ENCODE peak calls at places on chromosomes 4 and X, in four cellular contexts. One of them, this sample, is unnamed.

GRCh38 chr4:181150173-181150572 is 1093.0 kb upstream of the TENM3 start:
- DNase-seq in MM.1S: no peak
- DNase-seq in PC-9: no peak
- DNase-seq in mammary epithelial cell: no peak
- DNase-seq in this sample: no peak

GRCh38 chr4:19158451-19158850 is 1093.3 kb upstream of the SLIT2 start:
- DNase-seq in MM.1S: no peak
- DNase-seq in PC-9: no peak
- DNase-seq in mammary epithelial cell: no peak
- DNase-seq in this sample: no peak

GRCh38 chr4:74065115-74065642 is 26.7 kb upstream of the CXCL3 start:
- DNase-seq in MM.1S: no peak
- DNase-seq in PC-9: no peak
- DNase-seq in mammary epithelial cell: no peak
- DNase-seq in this sample: no peak

GRCh38 chrX:148043456-148043855 is 62.3 kb downstream of the FMR1NB start:
- DNase-seq in MM.1S: no peak
- DNase-seq in PC-9: no peak
- DNase-seq in mammary epithelial cell: peak
- DNase-seq in this sample: no peak

GRCh38 chr4:93751410-93751809 is 77.1 kb upstream of the ATOH1 start:
- DNase-seq in MM.1S: no peak
- DNase-seq in PC-9: no peak
- DNase-seq in mammary epithelial cell: no peak
- DNase-seq in this sample: no peak

GRCh38 chr4:67483868-67484602 is 61.3 kb downstream of the CENPC start:
- DNase-seq in MM.1S: no peak
- DNase-seq in PC-9: no peak
- DNase-seq in mammary epithelial cell: no peak
- DNase-seq in this sample: no peak

GRCh38 chr4:102789317-102789717 is 28.5 kb upstream of the MANBA start:
- DNase-seq in MM.1S: no peak
- DNase-seq in PC-9: no peak
- DNase-seq in mammary epithelial cell: peak
- DNase-seq in this sample: no peak

GRCh38 chr4:127783026-127783769 is 1.1 kb downstream of the HSPA4L start:
- DNase-seq in MM.1S: peak
- DNase-seq in PC-9: peak
- DNase-seq in mammary epithelial cell: peak
- DNase-seq in this sample: peak

GRCh38 chr4:156169011-156169410 is 215.3 kb upstream of the CTSO start:
- DNase-seq in MM.1S: peak
- DNase-seq in PC-9: no peak
- DNase-seq in mammary epithelial cell: peak
- DNase-seq in this sample: no peak

GRCh38 chr4:185357220-185357619 is 38.5 kb downstream of the LRP2BP start:
- DNase-seq in MM.1S: no peak
- DNase-seq in PC-9: no peak
- DNase-seq in mammary epithelial cell: no peak
- DNase-seq in this sample: no peak

GRCh38 chr4:8149664-8150063 is 8.9 kb downstream of the ABLIM2 start:
- DNase-seq in MM.1S: no peak
- DNase-seq in PC-9: no peak
- DNase-seq in mammary epithelial cell: no peak
- DNase-seq in this sample: no peak

GRCh38 chrX:47751670-47752069 is 85.0 kb upstream of the ZNF81 start:
- DNase-seq in MM.1S: peak
- DNase-seq in PC-9: no peak
- DNase-seq in mammary epithelial cell: peak
- DNase-seq in this sample: no peak

GRCh38 chr4:67051000-67051789 is 494.1 kb downstream of the CENPC start:
- DNase-seq in MM.1S: no peak
- DNase-seq in PC-9: no peak
- DNase-seq in mammary epithelial cell: peak
- DNase-seq in this sample: no peak

GRCh38 chrX:2609431-2610238 is 81.5 kb upstream of the CD99 start:
- DNase-seq in MM.1S: peak
- DNase-seq in PC-9: no peak
- DNase-seq in mammary epithelial cell: peak
- DNase-seq in this sample: no peak

GRCh38 chr4:94571720-94572119 is 120.0 kb downstream of the PDLIM5 start:
- DNase-seq in MM.1S: no peak
- DNase-seq in PC-9: no peak
- DNase-seq in mammary epithelial cell: no peak
- DNase-seq in this sample: no peak

GRCh38 chrX:2708016-2708415 is 16.9 kb downstream of the CD99 start:
- DNase-seq in MM.1S: no peak
- DNase-seq in PC-9: no peak
- DNase-seq in mammary epithelial cell: peak
- DNase-seq in this sample: no peak

GRCh38 chr4:31043382-31044062 is 323.4 kb downstream of the PCDH7 start:
- DNase-seq in MM.1S: no peak
- DNase-seq in PC-9: no peak
- DNase-seq in mammary epithelial cell: no peak
- DNase-seq in this sample: no peak

GRCh38 chr4:13544556-13545393 is 467 bp upstream of the NKX3-2 start:
- DNase-seq in MM.1S: no peak
- DNase-seq in PC-9: peak
- DNase-seq in mammary epithelial cell: peak
- DNase-seq in this sample: no peak

GRCh38 chr4:73001885-73002284 is 67.6 kb downstream of the COX18 start:
- DNase-seq in MM.1S: no peak
- DNase-seq in PC-9: no peak
- DNase-seq in mammary epithelial cell: no peak
- DNase-seq in this sample: no peak

GRCh38 chr4:127642169-127642568 is 9.4 kb downstream of the INTU start:
- DNase-seq in MM.1S: no peak
- DNase-seq in PC-9: no peak
- DNase-seq in mammary epithelial cell: no peak
- DNase-seq in this sample: no peak

GRCh38 chrX:23820235-23820782 is 37.3 kb downstream of the SAT1 start:
- DNase-seq in MM.1S: peak
- DNase-seq in PC-9: peak
- DNase-seq in mammary epithelial cell: peak
- DNase-seq in this sample: no peak

GRCh38 chrX:42746606-42747005 is 31.4 kb downstream of the PPP1R2C start:
- DNase-seq in MM.1S: no peak
- DNase-seq in PC-9: no peak
- DNase-seq in mammary epithelial cell: no peak
- DNase-seq in this sample: no peak

GRCh38 chr4:173399016-173399415 is at the start of gene SCRG1:
- DNase-seq in MM.1S: no peak
- DNase-seq in PC-9: no peak
- DNase-seq in mammary epithelial cell: no peak
- DNase-seq in this sample: no peak

GRCh38 chr4:102678695-102679335 is 82.0 kb downstream of the MANBA start:
- DNase-seq in MM.1S: no peak
- DNase-seq in PC-9: peak
- DNase-seq in mammary epithelial cell: peak
- DNase-seq in this sample: no peak

GRCh38 chr4:110245567-110245966 is 47.2 kb upstream of the ELOVL6 start:
- DNase-seq in MM.1S: no peak
- DNase-seq in PC-9: no peak
- DNase-seq in mammary epithelial cell: peak
- DNase-seq in this sample: no peak

GRCh38 chrX:74291577-74291963 is 12.4 kb upstream of the ZCCHC13 start:
- DNase-seq in MM.1S: no peak
- DNase-seq in PC-9: no peak
- DNase-seq in mammary epithelial cell: no peak
- DNase-seq in this sample: no peak

GRCh38 chr4:105277702-105278101 is 131.0 kb downstream of the TET2 start:
- DNase-seq in MM.1S: no peak
- DNase-seq in PC-9: no peak
- DNase-seq in mammary epithelial cell: no peak
- DNase-seq in this sample: no peak

GRCh38 chr4:107931775-107932321 is 499 bp downstream of the CYP2U1 start:
- DNase-seq in MM.1S: peak
- DNase-seq in PC-9: no peak
- DNase-seq in mammary epithelial cell: no peak
- DNase-seq in this sample: no peak

GRCh38 chr4:184937030-184937710 is 81.1 kb upstream of the HELT start:
- DNase-seq in MM.1S: no peak
- DNase-seq in PC-9: peak
- DNase-seq in mammary epithelial cell: no peak
- DNase-seq in this sample: no peak

GRCh38 chr4:1291091-1291490 is 1.4 kb downstream of the MAEA start:
- DNase-seq in MM.1S: no peak
- DNase-seq in PC-9: no peak
- DNase-seq in mammary epithelial cell: no peak
- DNase-seq in this sample: no peak

GRCh38 chr4:97548943-97549583 is 594.2 kb downstream of the STPG2 start:
- DNase-seq in MM.1S: peak
- DNase-seq in PC-9: no peak
- DNase-seq in mammary epithelial cell: peak
- DNase-seq in this sample: no peak

GRCh38 chr4:177938226-177938625 is 496.0 kb upstream of the AGA start:
- DNase-seq in MM.1S: no peak
- DNase-seq in PC-9: no peak
- DNase-seq in mammary epithelial cell: no peak
- DNase-seq in this sample: no peak

GRCh38 chr4:53916431-53916889 is 147.9 kb downstream of the CHIC2 start:
- DNase-seq in MM.1S: no peak
- DNase-seq in PC-9: no peak
- DNase-seq in mammary epithelial cell: peak
- DNase-seq in this sample: no peak

GRCh38 chrX:39716401-39716800 is 381.4 kb downstream of the BCOR start:
- DNase-seq in MM.1S: no peak
- DNase-seq in PC-9: no peak
- DNase-seq in mammary epithelial cell: no peak
- DNase-seq in this sample: no peak

GRCh38 chr4:26005764-26006163 is 91.7 kb downstream of the SMIM20 start:
- DNase-seq in MM.1S: no peak
- DNase-seq in PC-9: no peak
- DNase-seq in mammary epithelial cell: no peak
- DNase-seq in this sample: no peak

GRCh38 chr4:76781698-76782595 is 116.0 kb downstream of the SOWAHB start:
- DNase-seq in MM.1S: peak
- DNase-seq in PC-9: no peak
- DNase-seq in mammary epithelial cell: peak
- DNase-seq in this sample: peak
- H2AFZ ChIP-seq in MM.1S: no peak
- H2AFZ ChIP-seq in PC-9: no peak
- H2AFZ ChIP-seq in mammary epithelial cell: peak
- H2AFZ ChIP-seq in this sample: no peak

GRCh38 chr4:158915683-158916241 is 146.9 kb downstream of the FNIP2 start:
- DNase-seq in MM.1S: no peak
- DNase-seq in PC-9: no peak
- DNase-seq in mammary epithelial cell: no peak
- DNase-seq in this sample: no peak

GRCh38 chr4:158912390-158913175 is 143.8 kb downstream of the FNIP2 start:
- DNase-seq in MM.1S: no peak
- DNase-seq in PC-9: no peak
- DNase-seq in mammary epithelial cell: no peak
- DNase-seq in this sample: no peak

GRCh38 chr4:158914178-158914577 is 145.4 kb downstream of the FNIP2 start:
- DNase-seq in MM.1S: no peak
- DNase-seq in PC-9: peak
- DNase-seq in mammary epithelial cell: peak
- DNase-seq in this sample: no peak

GRCh38 chr4:158913766-158914165 is 144.9 kb downstream of the FNIP2 start:
- DNase-seq in MM.1S: no peak
- DNase-seq in PC-9: no peak
- DNase-seq in mammary epithelial cell: no peak
- DNase-seq in this sample: no peak
- H2AFZ ChIP-seq in MM.1S: no peak
- H2AFZ ChIP-seq in PC-9: no peak
- H2AFZ ChIP-seq in mammary epithelial cell: no peak
- H2AFZ ChIP-seq in this sample: no peak

DNA sequence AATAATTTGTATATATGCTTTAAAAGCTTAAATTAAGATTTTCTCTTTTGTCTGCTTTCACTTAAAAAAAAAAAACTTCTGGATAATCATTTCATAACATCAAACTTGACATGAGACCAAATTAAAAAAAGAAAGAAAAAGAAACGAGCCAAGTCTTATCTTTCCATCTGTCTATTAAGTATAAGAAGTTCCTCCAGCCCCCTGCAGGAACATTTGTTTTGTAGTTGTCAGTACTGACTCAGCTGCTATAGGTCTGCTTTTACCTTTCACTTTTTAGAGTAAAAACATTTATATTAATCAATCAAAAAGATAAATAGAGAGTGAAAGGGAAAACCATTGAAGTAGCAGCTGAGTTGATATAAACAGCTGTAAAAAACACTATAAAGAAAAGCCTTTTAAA is 46.2 kb downstream of the CCDC158 start:
- DNase-seq in MM.1S: no peak
- DNase-seq in PC-9: no peak
- DNase-seq in mammary epithelial cell: no peak
- DNase-seq in this sample: no peak
- H2AFZ ChIP-seq in MM.1S: no peak
- H2AFZ ChIP-seq in PC-9: no peak
- H2AFZ ChIP-seq in mammary epithelial cell: no peak
- H2AFZ ChIP-seq in this sample: no peak

GRCh38 chrX:69137911-69138310 is 27.3 kb downstream of the PJA1 start:
- DNase-seq in MM.1S: no peak
- DNase-seq in PC-9: no peak
- DNase-seq in mammary epithelial cell: no peak
- DNase-seq in this sample: no peak
- H2AFZ ChIP-seq in MM.1S: no peak
- H2AFZ ChIP-seq in PC-9: no peak
- H2AFZ ChIP-seq in mammary epithelial cell: no peak
- H2AFZ ChIP-seq in this sample: no peak

GRCh38 chrX:130378008-130378669 is 7.3 kb downstream of the GPR119 start:
- DNase-seq in MM.1S: no peak
- DNase-seq in PC-9: no peak
- DNase-seq in mammary epithelial cell: no peak
- DNase-seq in this sample: no peak
- H2AFZ ChIP-seq in MM.1S: no peak
- H2AFZ ChIP-seq in PC-9: no peak
- H2AFZ ChIP-seq in mammary epithelial cell: no peak
- H2AFZ ChIP-seq in this sample: no peak

GRCh38 chr4:15552557-15553362 is 83.1 kb downstream of the CC2D2A start:
- DNase-seq in MM.1S: no peak
- DNase-seq in PC-9: no peak
- DNase-seq in mammary epithelial cell: no peak
- DNase-seq in this sample: no peak
- H2AFZ ChIP-seq in MM.1S: no peak
- H2AFZ ChIP-seq in PC-9: no peak
- H2AFZ ChIP-seq in mammary epithelial cell: no peak
- H2AFZ ChIP-seq in this sample: no peak